ENCODE peak calls at places on chromosomes 1 and 21, in four cellular contexts. F is Right ventricle myocardium inferior, N is LoVo, U is islet precursor cell. G is an unnamed sample.

GRCh38 chr1:17244826-17245740 is 3.8 kb upstream of the PADI3 start:
- DNase-seq in F (peak), N (no peak), U (peak), G (no peak)

GRCh38 chr1:205664399-205665108 is 15.8 kb downstream of the SLC45A3 start:
- DNase-seq in F (no peak), U (no peak), N (no peak), G (peak)

GRCh38 chr1:202173993-202174392 is 13.6 kb upstream of the PTPN7 start:
- DNase-seq in U (no peak), F (no peak), N (no peak), G (no peak)

GRCh38 chr1:108828074-108828961 is 28.6 kb downstream of the AKNAD1 start:
- DNase-seq in U (peak), N (peak), F (peak), G (peak)

GRCh38 chr1:169107673-169108160 is 1.2 kb downstream of the ATP1B1 start:
- DNase-seq in U (no peak), N (no peak), F (no peak), G (no peak)

GRCh38 chr1:228753933-228754332 is 18.7 kb downstream of the RHOU start:
- DNase-seq in U (no peak), N (no peak), F (no peak), G (no peak)

GRCh38 chr21:45532826-45533730 is 9.2 kb downstream of the SLC19A1 start:
- DNase-seq in U (peak), N (no peak), F (peak), G (no peak)

GRCh38 chr1:185676969-185677368 is 57.2 kb upstream of the HMCN1 start:
- DNase-seq in F (no peak), N (no peak), U (no peak), G (no peak)

GRCh38 chr1:59814180-59814900 is 409 bp upstream of the HOOK1 start:
- DNase-seq in F (peak), N (peak), U (peak), G (peak)

GRCh38 chr1:7012461-7012924 is 227.2 kb downstream of the CAMTA1 start:
- DNase-seq in F (no peak), N (no peak), U (peak), G (no peak)

GRCh38 chr1:231512147-231512698 is 16.2 kb upstream of the TSNAX start:
- DNase-seq in N (peak), F (no peak), U (peak), G (no peak)

GRCh38 chr1:119914071-119914470 is 17.8 kb upstream of the ADAM30 start:
- DNase-seq in F (no peak), N (no peak), U (no peak), G (no peak)

GRCh38 chr1:221724931-221725605 is 16.8 kb downstream of the DUSP10 start:
- DNase-seq in N (peak), F (no peak), U (no peak), G (no peak)

GRCh38 chr1:95309031-95309459 is 75.0 kb downstream of the RWDD3 start:
- DNase-seq in F (no peak), U (peak), N (no peak), G (peak)

GRCh38 chr21:44729336-44730027 is 18.1 kb upstream of the TSPEAR start:
- DNase-seq in F (no peak), N (no peak), U (no peak), G (peak)

GRCh38 chr1:3428899-3429298 is 25.6 kb upstream of the ARHGEF16 start:
- DNase-seq in U (no peak), F (peak), N (no peak), G (no peak)

GRCh38 chr1:212132040-212132439 is 96.5 kb downstream of the DTL start:
- DNase-seq in U (no peak), N (no peak), F (no peak), G (no peak)

GRCh38 chr1:40092811-40093617 is 4.0 kb downstream of the PPT1 start:
- DNase-seq in U (no peak), N (no peak), F (no peak), G (no peak)

GRCh38 chr1:204621996-204622395 is 63.5 kb downstream of the LRRN2 start:
- DNase-seq in N (no peak), U (no peak), F (no peak), G (no peak)

GRCh38 chr1:158180741-158181576 is at the start of gene CD1D:
- DNase-seq in F (peak), U (peak), N (no peak), G (peak)

GRCh38 chr1:210700511-210700910 is 371.8 kb downstream of the HHAT start:
- DNase-seq in U (no peak), F (no peak), N (no peak), G (no peak)

GRCh38 chr21:37687001-37687400 is 229.3 kb downstream of the KCNJ6 start:
- DNase-seq in N (no peak), F (no peak), U (peak), G (no peak)

GRCh38 chr1:12593621-12594066 is 24.4 kb downstream of the DHRS3 start:
- DNase-seq in N (no peak), F (peak), U (no peak), G (no peak)

GRCh38 chr1:151993084-151993733 is 450 bp downstream of the S100A10 start:
- DNase-seq in N (no peak), F (peak), U (no peak), G (no peak)

GRCh38 chr1:178581351-178581951 is 68.5 kb downstream of the TEX35 start:
- DNase-seq in F (no peak), N (no peak), U (no peak), G (no peak)

GRCh38 chr1:9903801-9904527 is 6.1 kb downstream of the CTNNBIP1 start:
- DNase-seq in U (no peak), N (no peak), F (no peak), G (no peak)

GRCh38 chr1:214280386-214281029 is 451 bp upstream of the SMYD2 start:
- DNase-seq in U (peak), F (peak), N (peak), G (peak)

GRCh38 chr1:84541679-84542078 is 32.6 kb downstream of the CTBS start:
- DNase-seq in N (peak), F (no peak), U (no peak), G (peak)

GRCh38 chr1:222301653-222302052 is 246.3 kb downstream of the HHIPL2 start:
- DNase-seq in U (no peak), F (no peak), N (no peak), G (no peak)

GRCh38 chr1:207494171-207494570 is 1.8 kb upstream of the CR1 start:
- DNase-seq in U (no peak), N (no peak), F (no peak), G (no peak)

GRCh38 chr1:2580691-2581090 is 5.9 kb upstream of the PRXL2B start:
- DNase-seq in N (no peak), F (peak), U (no peak), G (no peak)

GRCh38 chr1:157347508-157347907 is 204.8 kb downstream of the FCRL5 start:
- DNase-seq in N (no peak), U (no peak), F (no peak), G (no peak)

GRCh38 chr1:43592974-43593683 is 56.8 kb upstream of the KDM4A start:
- DNase-seq in U (no peak), N (no peak), F (no peak), G (no peak)

G was measured in D341Med.